ENCODE peak calls at places on chromosomes 5 and 9, in nine cellular contexts. T is stimulated activated CD4-positive, alpha-beta T cell treated with anti-CD3 and anti-CD28 coated beads, Interleukin-2, amount 100 ng/mL, for 48 hours; Y is NCI-H526 treated with DMSO at 0.1 percent for 48 hours; V is ecto neural progenitor cell; I is foreskin fibroblast; S is stimulated activated CD8-positive, alpha-beta memory T cell treated with anti-CD3 and anti-CD28 coated beads, Interleukin-4, amount 100 ng/mL, for 1 hour; P is bronchial epithelial cell; B is amniotic stem cell; A is stomach. E is an unnamed sample.

GRCh38 chr5:154967419-154968024 is 26.6 kb downstream of the MRPL22 start:
- DNase-seq in S (no peak), B (no peak), A (no peak), V (no peak), P (peak; percentile 18), Y (no peak), I (peak; percentile 47), T (no peak), E (no peak)

GRCh38 chr5:67773439-67773988 is 442.0 kb upstream of the PIK3R1 start:
- DNase-seq in P (peak; percentile 37), S (no peak), Y (peak; percentile 76), T (no peak), B (no peak), V (no peak), I (peak; percentile 65), A (no peak), E (peak; percentile 18)

GRCh38 chr9:127941062-127941925 is 3.6 kb upstream of the DPM2 start:
- DNase-seq in P (no peak), A (no peak), S (no peak), V (no peak), T (no peak), Y (no peak), B (no peak), I (no peak), E (no peak)

GRCh38 chr5:92884464-92884863 is 696.6 kb downstream of the NR2F1-AS1 start:
- DNase-seq in P (no peak), V (no peak), S (no peak), I (no peak), B (no peak), Y (no peak), A (no peak), T (no peak), E (no peak)

GRCh38 chr9:135020481-135021392 is 66.7 kb upstream of the OLFM1 start:
- DNase-seq in T (no peak), I (no peak), B (no peak), Y (no peak), S (no peak), V (no peak), P (no peak), A (no peak), E (no peak)

GRCh38 chr5:34017254-34017653 is 9.4 kb upstream of the AMACR start:
- DNase-seq in V (no peak), B (no peak), S (no peak), A (no peak), I (no peak), P (no peak), Y (no peak), T (no peak), E (no peak)

GRCh38 chr5:124664287-124664686 is 82.2 kb downstream of the ZNF608 start:
- DNase-seq in V (no peak), T (no peak), S (no peak), Y (no peak), A (no peak), I (no peak), B (no peak), P (no peak), E (no peak)

GRCh38 chr9:131436386-131436785 is 42.5 kb downstream of the PRRC2B start:
- DNase-seq in B (no peak), I (no peak), A (no peak), T (no peak), Y (no peak), V (no peak), S (no peak), P (no peak), E (no peak)

GRCh38 chr5:139880416-139881144 is 85.0 kb downstream of the PSD2 start:
- DNase-seq in A (no peak), V (no peak), P (no peak), Y (no peak), B (no peak), I (no peak), T (no peak), S (no peak), E (no peak)

GRCh38 chr5:177980776-177981175 is 15.3 kb downstream of the PROP1 start:
- DNase-seq in A (no peak), T (no peak), Y (no peak), P (no peak), S (no peak), I (no peak), B (no peak), V (no peak), E (no peak)

GRCh38 chr5:98201006-98201620 is 572.4 kb upstream of the RGMB start:
- DNase-seq in Y (no peak), I (peak; percentile 21), V (no peak), T (no peak), A (no peak), S (no peak), B (no peak), P (no peak), E (no peak)

GRCh38 chr5:73093943-73094342 is 26.4 kb upstream of the TMEM171 start:
- DNase-seq in Y (no peak), T (no peak), B (peak; percentile 60), V (no peak), I (peak; percentile 85), S (no peak), A (no peak), P (peak; percentile 81), E (peak; percentile 37)

GRCh38 chr5:2223303-2223702 is 340.6 kb upstream of the IRX4 start:
- DNase-seq in P (no peak), Y (no peak), V (no peak), A (no peak), S (no peak), I (peak; percentile 3), B (no peak), T (no peak), E (no peak)

GRCh38 chr5:30194595-30194994 is 998.9 kb upstream of the CDH6 start:
- DNase-seq in A (no peak), Y (no peak), V (no peak), P (no peak), I (no peak), S (no peak), T (no peak), B (no peak), E (no peak)

GRCh38 chr5:112350626-112351025 is 68.5 kb downstream of the EPB41L4A start:
- DNase-seq in S (no peak), I (no peak), T (no peak), A (no peak), V (no peak), P (no peak), Y (no peak), B (no peak), E (no peak)

GRCh38 chr9:86521936-86522335 is 167.7 kb upstream of the TUT7 start:
- DNase-seq in A (no peak), V (no peak), S (no peak), I (no peak), Y (no peak), P (no peak), B (no peak), T (no peak), E (no peak)

GRCh38 chr5:77229887-77230286 is 19.4 kb downstream of the PDE8B start:
- DNase-seq in I (no peak), V (no peak), T (no peak), Y (no peak), B (no peak), A (no peak), S (no peak), P (no peak), E (no peak)

GRCh38 chr5:12661617-12662370 is 757.5 kb upstream of the CTNND2 start:
- DNase-seq in V (no peak), P (no peak), B (no peak), A (no peak), T (no peak), Y (no peak), I (no peak), S (no peak), E (no peak)

GRCh38 chr5:93677344-93678021 is 63.9 kb downstream of the POU5F2 start:
- DNase-seq in A (peak; percentile 70), T (no peak), V (peak; percentile 68), Y (peak; percentile 31), I (peak; percentile 97), S (no peak), B (peak; percentile 68), P (peak; percentile 55), E (peak; percentile 60)

GRCh38 chr9:108776920-108777650 is 78.7 kb downstream of the ACTL7B start:
- DNase-seq in A (peak; percentile 43), B (no peak), Y (no peak), V (no peak), T (no peak), I (peak; percentile 29), P (peak; percentile 59), S (no peak), E (no peak)

GRCh38 chr5:107873877-107874276 is 203.1 kb upstream of the EFNA5 start:
- DNase-seq in P (no peak), S (no peak), I (peak; percentile 36), V (no peak), T (no peak), A (no peak), B (no peak), Y (no peak), E (no peak)

GRCh38 chr5:180563994-180564393 is 27.3 kb downstream of the SCGB3A1 start:
- DNase-seq in I (no peak), T (no peak), V (no peak), B (no peak), P (no peak), A (no peak), Y (no peak), S (no peak), E (no peak)

GRCh38 chr5:151315998-151316597 is 12.5 kb upstream of the SLC36A3 start:
- DNase-seq in A (peak; percentile 85), T (peak; percentile 73), P (peak; percentile 62), Y (peak; percentile 6), B (peak; percentile 9), S (no peak), V (peak; percentile 76), I (peak; percentile 83), E (peak; percentile 35)

GRCh38 chr9:16413509-16414016 is 456.9 kb downstream of the BNC2 start:
- DNase-seq in T (no peak), Y (no peak), P (peak; percentile 33), B (no peak), S (no peak), V (no peak), A (no peak), I (peak; percentile 96), E (peak; percentile 95)

GRCh38 chr9:113471566-113471965 is 8.0 kb downstream of the RGS3 start:
- DNase-seq in I (no peak), P (no peak), T (no peak), V (no peak), A (no peak), B (no peak), S (no peak), Y (no peak), E (no peak)

E was measured in HS-5.